ENCODE peak calls at places on chromosomes 12 and 14, in four cellular contexts. K is GM12865; P is CD4-positive, alpha-beta T cell; F is keratinocyte. W is an unnamed sample.

GRCh38 chr14:33794791-33795300 is 156.0 kb downstream of the EGLN3 start:
- DNase-seq in K (no peak), F (peak), P (no peak), W (no peak)

GRCh38 chr14:100842799-100843198 is 16.9 kb downstream of the MEG3 start:
- DNase-seq in F (no peak), K (no peak), P (no peak), W (no peak)

GRCh38 chr14:91985521-91986255 is 38.2 kb upstream of the FBLN5 start:
- DNase-seq in F (no peak), K (no peak), P (no peak), W (no peak)

GRCh38 chr12:10722905-10723866 is at the start of gene YBX3:
- DNase-seq in K (peak), F (no peak), P (peak), W (peak)

GRCh38 chr12:118334241-118334640 is 38.5 kb downstream of the TAOK3 start:
- DNase-seq in F (no peak), K (no peak), P (no peak), W (no peak)

GRCh38 chr12:754238-754816 is 1.9 kb downstream of the WNK1 start:
- DNase-seq in K (peak), F (no peak), P (no peak), W (no peak)

GRCh38 chr14:90658541-90658967 is 157.7 kb downstream of the TTC7B start:
- DNase-seq in K (peak), F (no peak), P (no peak), W (peak)

GRCh38 chr14:69299286-69300035 is 39.5 kb downstream of the GALNT16 start:
- DNase-seq in F (no peak), P (no peak), K (peak), W (peak)

GRCh38 chr12:106428379-106428778 is 70.8 kb downstream of the POLR3B start:
- DNase-seq in F (no peak), K (no peak), P (no peak), W (no peak)

GRCh38 chr12:1800646-1801284 is 19.6 kb upstream of the LRTM2 start:
- DNase-seq in P (no peak), K (peak), F (no peak), W (peak)

GRCh38 chr14:58713677-58714076 is 75.9 kb downstream of the DACT1 start:
- DNase-seq in F (no peak), P (no peak), K (no peak), W (no peak)

GRCh38 chr12:12561305-12562015 is 1.2 kb downstream of the DUSP16 start:
- DNase-seq in P (peak), F (no peak), K (peak), W (peak)

GRCh38 chr14:59425322-59425945 is 39.7 kb downstream of the GPR135 start:
- DNase-seq in P (no peak), F (no peak), K (no peak), W (no peak)

GRCh38 chr14:51472881-51473280 is 178.8 kb upstream of the FRMD6 start:
- DNase-seq in K (no peak), F (no peak), P (no peak), W (no peak)

GRCh38 chr14:102668291-102668873 is 75.9 kb downstream of the RCOR1 start:
- DNase-seq in K (no peak), P (no peak), F (no peak), W (no peak)

GRCh38 chr14:90091393-90091792 is 29.6 kb downstream of the KCNK13 start:
- DNase-seq in P (no peak), K (no peak), F (no peak), W (no peak)

GRCh38 chr12:117501470-117501869 is 140.0 kb upstream of the NOS1 start:
- DNase-seq in P (no peak), F (no peak), K (no peak), W (no peak)

GRCh38 chr14:55373784-55374725 is 37.6 kb downstream of the ATG14 start:
- DNase-seq in F (no peak), K (peak), P (no peak), W (peak)

GRCh38 chr12:132323171-132324010 is 6.0 kb downstream of the GALNT9 start:
- DNase-seq in P (peak), K (no peak), F (no peak), W (peak)

GRCh38 chr12:128258866-128259555 is 8.0 kb upstream of the TMEM132C start:
- DNase-seq in K (no peak), P (no peak), F (no peak), W (no peak)

GRCh38 chr12:59929091-59929490 is 333.3 kb downstream of the SLC16A7 start:
- DNase-seq in P (no peak), K (no peak), F (peak), W (no peak)

GRCh38 chr14:75905505-75905904 is 76.3 kb downstream of the TGFB3 start:
- DNase-seq in F (no peak), K (no peak), P (no peak), W (no peak)

GRCh38 chr12:120639771-120640721 is at the start of gene CABP1:
- DNase-seq in K (peak), F (no peak), P (peak), W (peak)

GRCh38 chr14:78048120-78048519 is 122.1 kb upstream of the NRXN3 start:
- DNase-seq in F (no peak), P (no peak), K (no peak), W (no peak)
- TF ChIP-seq CTCF in F (no peak), P (no peak), K (no peak), W (no peak)

GRCh38 chr12:25135531-25136154 is 59.3 kb downstream of the DNAI7 start:
- DNase-seq in F (peak), P (no peak), K (peak), W (peak)
- TF ChIP-seq CTCF in F (peak), P (no peak), K (peak), W (no peak)

GRCh38 chr14:98855926-98856325 is 416.1 kb downstream of the BCL11B start:
- DNase-seq in P (no peak), K (no peak), F (no peak), W (no peak)

GRCh38 chr14:98858158-98858557 is 413.8 kb downstream of the BCL11B start:
- DNase-seq in F (no peak), K (no peak), P (no peak), W (no peak)

GRCh38 chr14:98858561-98858960 is 413.4 kb downstream of the BCL11B start:
- DNase-seq in F (no peak), P (no peak), K (no peak), W (no peak)

GRCh38 chr14:98847520-98848468 is 424.2 kb downstream of the BCL11B start:
- DNase-seq in P (no peak), K (no peak), F (no peak), W (no peak)

DNA sequence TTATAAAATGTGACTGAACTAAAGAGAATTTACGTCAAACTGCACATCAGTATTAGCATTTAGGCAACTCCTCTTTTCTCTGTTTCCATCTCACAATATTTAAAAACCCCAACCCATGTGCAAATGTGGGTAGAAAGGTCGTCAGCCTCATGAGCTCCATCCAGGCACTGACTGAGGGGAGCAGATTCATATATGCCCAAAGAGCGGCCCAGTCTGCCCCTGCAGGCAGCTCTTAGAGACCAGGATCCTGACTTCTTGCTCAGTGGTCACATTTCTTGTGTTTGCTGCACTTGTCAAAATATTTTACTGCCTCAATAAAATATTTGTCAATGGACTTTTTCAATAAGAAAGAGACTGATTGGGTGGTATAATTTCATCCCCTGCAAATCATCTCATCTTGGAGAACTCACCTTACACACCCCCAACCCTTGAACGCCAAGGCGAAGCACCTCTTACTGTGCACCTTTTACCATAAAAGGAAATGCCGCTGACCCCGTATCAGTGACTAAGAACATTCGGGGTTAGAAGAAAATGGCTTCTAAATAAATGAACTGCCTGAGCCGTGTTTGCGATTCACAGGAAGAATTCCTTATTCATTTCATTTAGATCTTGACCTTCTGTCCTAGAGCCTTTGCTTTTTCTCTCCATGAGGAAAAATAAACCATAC is 418.8 kb downstream of the BCL11B start:
- DNase-seq in K (no peak), F (no peak), P (no peak), W (no peak)
- TF ChIP-seq CTCF in K (no peak), F (no peak), P (no peak), W (no peak)

GRCh38 chr14:103905861-103906456 is 22.3 kb upstream of the TDRD9 start:
- DNase-seq in P (peak), K (no peak), F (no peak), W (peak)
- TF ChIP-seq CTCF in P (peak), K (peak), F (no peak), W (peak)

DNA sequence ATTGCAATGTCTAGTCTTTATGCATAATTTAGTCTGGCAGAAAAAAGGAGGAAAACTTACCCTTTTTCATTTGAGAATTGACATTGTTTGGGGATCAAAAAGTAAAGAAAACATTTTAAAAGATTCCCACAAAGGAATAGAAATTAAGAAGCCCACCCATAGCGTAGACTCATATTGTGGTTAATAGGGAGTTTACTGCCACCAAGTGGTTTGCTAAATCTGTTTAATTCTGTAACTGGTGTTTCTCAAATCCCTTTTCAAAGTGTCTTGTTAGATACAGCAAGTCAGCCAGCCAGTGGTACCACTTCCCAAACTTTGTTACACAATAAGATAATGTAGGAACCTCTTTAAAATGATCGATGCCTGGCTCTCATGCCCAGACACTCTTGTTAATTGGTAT is 180.3 kb downstream of the IPO8 start:
- DNase-seq in K (no peak), F (no peak), P (no peak), W (no peak)
- TF ChIP-seq CTCF in K (no peak), F (no peak), P (no peak), W (no peak)

GRCh38 chr12:62270384-62270783 is 10.2 kb downstream of the USP15 start:
- DNase-seq in P (no peak), K (no peak), F (no peak), W (no peak)

GRCh38 chr12:62269464-62270228 is 9.4 kb downstream of the USP15 start:
- DNase-seq in K (no peak), F (no peak), P (no peak), W (no peak)

GRCh38 chr12:62273724-62274380 is 13.6 kb downstream of the USP15 start:
- DNase-seq in F (no peak), P (no peak), K (no peak), W (no peak)

GRCh38 chr12:62270872-62271271 is 10.7 kb downstream of the USP15 start:
- DNase-seq in P (no peak), K (no peak), F (no peak), W (no peak)

DNA sequence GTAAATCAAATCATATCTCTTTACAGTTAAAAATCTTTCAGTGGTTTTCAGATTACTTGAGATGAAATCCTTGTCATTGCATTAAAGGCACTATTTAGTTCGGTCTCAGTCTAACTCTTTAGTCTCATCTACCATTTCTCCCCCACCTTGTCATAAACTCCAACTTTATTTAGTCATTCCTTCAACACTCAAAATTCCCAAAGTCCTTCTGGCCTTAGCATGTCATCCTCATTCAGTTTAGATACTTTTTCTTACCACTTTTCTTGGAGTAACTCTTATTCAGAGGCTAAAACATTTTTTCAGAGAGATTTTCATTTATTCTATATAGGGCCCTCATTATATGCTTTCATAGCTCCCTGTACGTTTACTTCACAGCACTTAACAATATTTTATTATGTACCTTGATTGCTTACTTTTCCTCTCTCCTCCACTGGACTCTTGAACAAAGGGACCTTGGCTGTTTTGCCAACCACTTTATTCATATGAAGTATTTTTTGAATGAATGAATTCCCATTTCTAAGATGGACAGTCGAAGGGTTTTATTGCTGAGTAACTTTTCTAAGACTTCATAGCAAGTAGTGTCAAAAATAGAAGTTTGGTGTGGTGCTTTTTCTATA is 12.8 kb downstream of the USP15 start:
- DNase-seq in F (no peak), K (no peak), P (no peak), W (no peak)
- TF ChIP-seq CTCF in F (no peak), K (no peak), P (no peak), W (no peak)

GRCh38 chr14:38056270-38056669 is 151.4 kb upstream of the SSTR1 start:
- DNase-seq in K (no peak), P (no peak), F (no peak), W (no peak)
- TF ChIP-seq CTCF in K (no peak), P (no peak), F (no peak), W (no peak)